ENCODE peak calls at places on chromosomes 7 and 10, in seven cellular contexts. C, P, Q, B, W, T and X are unnamed samples.

GRCh38 chr7:15628876-15629275 is 57.6 kb downstream of the MEOX2 start:
- DNase-seq in W (no peak), P (no peak), Q (no peak), C (no peak), T (no peak), B (no peak), X (peak; percentile 29)

GRCh38 chr10:60314306-60314940 is 75.3 kb downstream of the ANK3 start:
- DNase-seq in B (no peak), Q (peak; percentile 73), P (no peak), T (peak; percentile 76), W (no peak), C (no peak), X (peak; percentile 79)

GRCh38 chr7:107622937-107623336 is 37.7 kb upstream of the SLC26A4 start:
- DNase-seq in B (no peak), Q (no peak), T (no peak), W (no peak), P (no peak), C (no peak), X (no peak)

GRCh38 chr10:102453502-102453901 is 2.2 kb upstream of the C10orf95 start:
- DNase-seq in Q (no peak), W (no peak), T (peak; percentile 41), B (no peak), P (no peak), C (no peak), X (no peak)

GRCh38 chr10:49571419-49571818 is 32.5 kb upstream of the ERCC6 start:
- DNase-seq in Q (no peak), P (no peak), T (peak; percentile 27), C (no peak), W (no peak), B (no peak), X (no peak)

GRCh38 chr7:43444711-43445578 is 138.0 kb upstream of the STK17A start:
- DNase-seq in P (no peak), W (no peak), Q (no peak), T (no peak), B (no peak), C (no peak), X (no peak)

GRCh38 chr10:9670911-9671310 is 1346.8 kb upstream of the CELF2 start:
- DNase-seq in B (no peak), C (no peak), Q (no peak), W (no peak), T (no peak), P (no peak), X (no peak)

GRCh38 chr10:114110174-114110972 is 63.6 kb downstream of the CCDC186 start:
- DNase-seq in T (peak; percentile 20), W (no peak), P (no peak), C (no peak), B (no peak), Q (no peak), X (no peak)

GRCh38 chr10:34280599-34281374 is 534.3 kb downstream of the PARD3 start:
- DNase-seq in C (no peak), W (no peak), T (peak; percentile 95), P (no peak), B (no peak), Q (peak; percentile 96), X (peak; percentile 98)

GRCh38 chr7:50341709-50342108 is 37.2 kb downstream of the IKZF1 start:
- DNase-seq in W (no peak), P (no peak), Q (no peak), B (no peak), C (no peak), T (no peak), X (no peak)

GRCh38 chr7:98641646-98642489 is 24.8 kb downstream of the NPTX2 start:
- DNase-seq in C (no peak), T (no peak), Q (peak; percentile 43), W (no peak), P (no peak), B (no peak), X (no peak)

GRCh38 chr7:4527988-4528641 is 154.0 kb upstream of the FOXK1 start:
- DNase-seq in W (no peak), C (no peak), B (no peak), P (no peak), T (no peak), Q (no peak), X (no peak)

GRCh38 chr7:54581511-54581910 is 39.3 kb downstream of the VSTM2A start:
- DNase-seq in W (no peak), P (no peak), T (peak; percentile 24), B (no peak), Q (no peak), C (no peak), X (peak; percentile 4)

GRCh38 chr10:48289652-48290238 is 15.2 kb upstream of the FRMPD2 start:
- DNase-seq in C (no peak), P (no peak), Q (peak; percentile 57), T (peak; percentile 51), W (no peak), B (peak; percentile 43), X (peak; percentile 30)

GRCh38 chr7:17948503-17949238 is 8.4 kb upstream of the SNX13 start:
- DNase-seq in P (no peak), Q (peak; percentile 7), B (no peak), T (no peak), C (no peak), W (no peak), X (no peak)

GRCh38 chr10:103542764-103543616 is 49.5 kb downstream of the NEURL1 start:
- DNase-seq in Q (peak; percentile 69), T (peak; percentile 71), B (peak; percentile 43), W (no peak), C (no peak), P (peak; percentile 48), X (peak; percentile 27)

GRCh38 chr7:77327067-77327931 is 88.8 kb downstream of the GSAP start:
- DNase-seq in T (peak; percentile 87), Q (peak; percentile 89), P (no peak), W (no peak), B (no peak), C (no peak), X (peak; percentile 47)

GRCh38 chr7:149067869-149068268 is 22.6 kb downstream of the ZNF786 start:
- DNase-seq in W (no peak), C (no peak), T (no peak), B (peak; percentile 21), Q (no peak), P (no peak), X (no peak)

GRCh38 chr10:26739087-26739631 is 41.7 kb downstream of the PDSS1 start:
- DNase-seq in T (no peak), Q (no peak), C (no peak), P (no peak), W (no peak), B (no peak), X (no peak)

GRCh38 chr10:31599626-31600504 is 280.8 kb downstream of the ZEB1 start:
- DNase-seq in T (no peak), C (no peak), P (no peak), B (no peak), W (no peak), Q (no peak), X (no peak)

GRCh38 chr10:92747600-92747999 is 57.8 kb downstream of the HHEX start:
- DNase-seq in P (no peak), Q (no peak), B (peak; percentile 55), W (no peak), T (no peak), C (no peak), X (no peak)

GRCh38 chr10:101467286-101467770 is 113.4 kb downstream of the BTRC start:
- DNase-seq in T (peak; percentile 66), P (peak; percentile 78), W (no peak), Q (peak; percentile 84), B (peak; percentile 56), C (no peak), X (peak; percentile 75)

GRCh38 chr7:27619492-27619891 is 43.2 kb downstream of the HIBADH start:
- DNase-seq in W (no peak), B (no peak), C (no peak), P (no peak), T (no peak), Q (no peak), X (no peak)

GRCh38 chr7:47465191-47465590 is 116.7 kb downstream of the TNS3 start:
- DNase-seq in P (no peak), C (no peak), Q (peak; percentile 48), T (no peak), B (no peak), W (no peak), X (no peak)

GRCh38 chr7:42893341-42894242 is 18.3 kb downstream of the C7orf25 start:
- DNase-seq in C (no peak), T (no peak), Q (no peak), W (no peak), P (peak; percentile 21), B (no peak), X (no peak)

GRCh38 chr7:17319164-17320101 is 21.0 kb downstream of the AHR start:
- DNase-seq in W (no peak), P (no peak), B (no peak), T (no peak), Q (no peak), C (no peak), X (no peak)

GRCh38 chr10:117547301-117548153 is 5.0 kb downstream of the EMX2 start:
- DNase-seq in C (no peak), Q (no peak), P (no peak), B (no peak), T (no peak), W (no peak), X (no peak)

GRCh38 chr7:21980921-21981320 is 35.2 kb upstream of the CDCA7L start:
- DNase-seq in W (no peak), B (no peak), P (no peak), Q (no peak), C (no peak), T (no peak), X (no peak)

GRCh38 chr7:133481676-133482075 is 228.8 kb downstream of the EXOC4 start:
- DNase-seq in B (no peak), Q (peak; percentile 72), C (no peak), T (peak; percentile 72), W (no peak), P (no peak), X (peak; percentile 82)

GRCh38 chr7:50502947-50503346 is 52.8 kb upstream of the FIGNL1 start:
- DNase-seq in B (no peak), C (no peak), T (no peak), P (no peak), Q (peak; percentile 51), W (no peak), X (peak; percentile 59)

GRCh38 chr7:70474639-70475234 is 657.2 kb upstream of the GALNT17 start:
- DNase-seq in C (no peak), B (no peak), Q (no peak), T (no peak), P (no peak), W (no peak), X (no peak)